ENCODE peak calls at places on chromosomes 5 and 9, in eight cellular contexts. One of them, this sample, is unnamed.

GRCh38 chr9:132877818-132878694 is at the start of gene AK8:
- DNase-seq in GM23248: peak
- DNase-seq in H9: peak
- DNase-seq in posterior vena cava: peak
- DNase-seq in A673: peak
- DNase-seq in GM12891: peak
- DNase-seq in activated T-cell treated with anti-CD3 and anti-CD28 coated beads for 1 hour: peak
- DNase-seq in endodermal cell: peak
- DNase-seq in this sample: peak

GRCh38 chr5:166354277-166354676 is 1937.2 kb upstream of the WWC1 start:
- DNase-seq in GM23248: no peak
- DNase-seq in H9: no peak
- DNase-seq in posterior vena cava: no peak
- DNase-seq in A673: no peak
- DNase-seq in GM12891: no peak
- DNase-seq in activated T-cell treated with anti-CD3 and anti-CD28 coated beads for 1 hour: no peak
- DNase-seq in endodermal cell: no peak
- DNase-seq in this sample: no peak

GRCh38 chr5:61724102-61724501 is 392.0 kb downstream of the ZSWIM6 start:
- DNase-seq in GM23248: no peak
- DNase-seq in H9: no peak
- DNase-seq in posterior vena cava: no peak
- DNase-seq in A673: no peak
- DNase-seq in GM12891: no peak
- DNase-seq in activated T-cell treated with anti-CD3 and anti-CD28 coated beads for 1 hour: no peak
- DNase-seq in endodermal cell: no peak
- DNase-seq in this sample: no peak

GRCh38 chr5:122162100-122162499 is 32.8 kb downstream of the ZNF474 start:
- DNase-seq in GM23248: peak
- DNase-seq in H9: no peak
- DNase-seq in posterior vena cava: no peak
- DNase-seq in A673: no peak
- DNase-seq in GM12891: no peak
- DNase-seq in activated T-cell treated with anti-CD3 and anti-CD28 coated beads for 1 hour: no peak
- DNase-seq in endodermal cell: no peak
- DNase-seq in this sample: no peak

GRCh38 chr5:132490484-132491367 is at the start of gene IRF1:
- DNase-seq in GM23248: peak
- DNase-seq in H9: peak
- DNase-seq in posterior vena cava: peak
- DNase-seq in A673: peak
- DNase-seq in GM12891: peak
- DNase-seq in activated T-cell treated with anti-CD3 and anti-CD28 coated beads for 1 hour: peak
- DNase-seq in endodermal cell: peak
- DNase-seq in this sample: peak

GRCh38 chr9:75448281-75448680 is 360.0 kb downstream of the OSTF1 start:
- DNase-seq in GM23248: peak
- DNase-seq in H9: no peak
- DNase-seq in posterior vena cava: no peak
- DNase-seq in A673: no peak
- DNase-seq in GM12891: no peak
- DNase-seq in activated T-cell treated with anti-CD3 and anti-CD28 coated beads for 1 hour: no peak
- DNase-seq in endodermal cell: no peak
- DNase-seq in this sample: no peak

GRCh38 chr5:166382031-166382430 is 1909.4 kb upstream of the WWC1 start:
- DNase-seq in GM23248: no peak
- DNase-seq in H9: peak
- DNase-seq in posterior vena cava: no peak
- DNase-seq in A673: no peak
- DNase-seq in GM12891: no peak
- DNase-seq in activated T-cell treated with anti-CD3 and anti-CD28 coated beads for 1 hour: no peak
- DNase-seq in endodermal cell: peak
- DNase-seq in this sample: no peak

GRCh38 chr5:149422429-149423286 is 43.6 kb upstream of the IL17B start:
- DNase-seq in GM23248: peak
- DNase-seq in H9: peak
- DNase-seq in posterior vena cava: no peak
- DNase-seq in A673: no peak
- DNase-seq in GM12891: no peak
- DNase-seq in activated T-cell treated with anti-CD3 and anti-CD28 coated beads for 1 hour: no peak
- DNase-seq in endodermal cell: peak
- DNase-seq in this sample: no peak

GRCh38 chr5:79753087-79753486 is 63.5 kb downstream of the CMYA5 start:
- DNase-seq in GM23248: no peak
- DNase-seq in H9: no peak
- DNase-seq in posterior vena cava: no peak
- DNase-seq in A673: no peak
- DNase-seq in GM12891: no peak
- DNase-seq in activated T-cell treated with anti-CD3 and anti-CD28 coated beads for 1 hour: no peak
- DNase-seq in endodermal cell: no peak
- DNase-seq in this sample: no peak

GRCh38 chr5:71587709-71588532 is 781 bp downstream of the MCCC2 start:
- DNase-seq in GM23248: no peak
- DNase-seq in H9: no peak
- DNase-seq in posterior vena cava: no peak
- DNase-seq in A673: no peak
- DNase-seq in GM12891: peak
- DNase-seq in activated T-cell treated with anti-CD3 and anti-CD28 coated beads for 1 hour: no peak
- DNase-seq in endodermal cell: peak
- DNase-seq in this sample: no peak

GRCh38 chr9:93955356-93956182 is 414 bp upstream of the BARX1 start:
- DNase-seq in GM23248: peak
- DNase-seq in H9: peak
- DNase-seq in posterior vena cava: peak
- DNase-seq in A673: peak
- DNase-seq in GM12891: no peak
- DNase-seq in activated T-cell treated with anti-CD3 and anti-CD28 coated beads for 1 hour: no peak
- DNase-seq in endodermal cell: peak
- DNase-seq in this sample: no peak

GRCh38 chr5:9058161-9058560 is 487.7 kb downstream of the SEMA5A start:
- DNase-seq in GM23248: peak
- DNase-seq in H9: no peak
- DNase-seq in posterior vena cava: no peak
- DNase-seq in A673: no peak
- DNase-seq in GM12891: no peak
- DNase-seq in activated T-cell treated with anti-CD3 and anti-CD28 coated beads for 1 hour: no peak
- DNase-seq in endodermal cell: no peak
- DNase-seq in this sample: no peak

This sample was measured in GM03348.